ENCODE peak calls at places on chromosomes 7 and 10, in ten cellular contexts. C is mammary epithelial cell; Q is GM23248; Y is PC-3; V is uterus; K is substantia nigra; N is trophoblast cell; P is breast epithelium; W is CD4-positive, alpha-beta T cell; F is HCT116. J is an unnamed sample.
A peak's percentile ranks its signal among the peaks of the same experiment; 100 is the strongest.

GRCh38 chr7:36038063-36038721 is 114.9 kb upstream of the EEPD1 start:
- DNase-seq in C (no peak), Q (no peak), Y (peak; percentile 84), V (no peak), K (no peak), N (no peak), P (no peak), W (no peak), F (no peak), J (no peak)

GRCh38 chr10:80444646-80445319 is 9.3 kb upstream of the TSPAN14 start:
- DNase-seq in C (peak; percentile 57), Q (peak; percentile 80), Y (no peak), V (peak; percentile 68), K (peak; percentile 54), N (peak; percentile 56), P (no peak), W (peak; percentile 59), F (no peak), J (peak; percentile 62)

GRCh38 chr10:7580520-7580919 is 86.2 kb downstream of the ITIH5 start:
- DNase-seq in C (no peak), Q (no peak), Y (no peak), V (no peak), K (no peak), N (no peak), P (no peak), W (no peak), F (no peak), J (no peak)

GRCh38 chr7:114138587-114138986 is 219.8 kb upstream of the PPP1R3A start:
- DNase-seq in C (no peak), Q (no peak), Y (no peak), V (no peak), K (no peak), N (no peak), P (no peak), W (no peak), F (no peak), J (no peak)

GRCh38 chr7:468681-469590 is 50.7 kb downstream of the PDGFA start:
- DNase-seq in C (no peak), Q (peak; percentile 58), Y (no peak), V (peak; percentile 9), K (no peak), N (no peak), P (no peak), W (no peak), F (no peak), J (peak; percentile 48)

GRCh38 chr10:44978570-44979280 is at the start of gene DEPP1:
- DNase-seq in C (peak; percentile 95), Q (peak; percentile 88), Y (peak; percentile 98), V (peak; percentile 92), K (peak; percentile 74), N (peak; percentile 96), P (peak; percentile 94), W (no peak), F (peak; percentile 90), J (peak; percentile 96)

GRCh38 chr7:37440738-37441404 is 7.8 kb downstream of the ELMO1 start:
- DNase-seq in C (no peak), Q (no peak), Y (no peak), V (no peak), K (no peak), N (no peak), P (no peak), W (peak; percentile 18), F (no peak), J (peak; percentile 31)

GRCh38 chr10:30178565-30178964 is 119.2 kb upstream of the JCAD start:
- DNase-seq in C (no peak), Q (peak; percentile 79), Y (peak; percentile 53), V (no peak), K (no peak), N (peak; percentile 37), P (no peak), W (no peak), F (no peak), J (no peak)

GRCh38 chr10:71086439-71087080 is 125.8 kb upstream of the UNC5B start:
- DNase-seq in C (no peak), Q (no peak), Y (peak; percentile 22), V (no peak), K (no peak), N (no peak), P (no peak), W (no peak), F (no peak), J (peak; percentile 6)

GRCh38 chr10:36475746-36476145 is 649.7 kb upstream of the ANKRD30A start:
- DNase-seq in C (no peak), Q (peak; percentile 26), Y (peak; percentile 63), V (no peak), K (no peak), N (no peak), P (no peak), W (no peak), F (no peak), J (no peak)

GRCh38 chr10:49831352-49832040 is 69.4 kb upstream of the OGDHL start:
- DNase-seq in C (peak; percentile 29), Q (peak; percentile 1), Y (no peak), V (no peak), K (no peak), N (no peak), P (no peak), W (no peak), F (no peak), J (no peak)

GRCh38 chr10:132627736-132628512 is 90.3 kb downstream of the INPP5A start:
- DNase-seq in C (no peak), Q (peak; percentile 71), Y (no peak), V (peak; percentile 67), K (no peak), N (no peak), P (no peak), W (no peak), F (no peak), J (peak; percentile 68)

GRCh38 chr7:87345962-87346371 is 503 bp downstream of the CROT start:
- DNase-seq in C (peak; percentile 41), Q (peak; percentile 27), Y (peak; percentile 30), V (no peak), K (no peak), N (peak; percentile 28), P (no peak), W (no peak), F (no peak), J (no peak)
- H3K27ac ChIP-seq in C (peak overlapping the region; percentile 27), Q (no peak overlapping the region), Y (no peak overlapping the region), V (peak overlapping the region; percentile 89), K (peak overlapping the region; percentile 83), N (no peak overlapping the region), P (peak overlapping the region; percentile 94), W (peak overlapping the region; percentile 36), F (no peak overlapping the region), J (no peak overlapping the region)

DNA sequence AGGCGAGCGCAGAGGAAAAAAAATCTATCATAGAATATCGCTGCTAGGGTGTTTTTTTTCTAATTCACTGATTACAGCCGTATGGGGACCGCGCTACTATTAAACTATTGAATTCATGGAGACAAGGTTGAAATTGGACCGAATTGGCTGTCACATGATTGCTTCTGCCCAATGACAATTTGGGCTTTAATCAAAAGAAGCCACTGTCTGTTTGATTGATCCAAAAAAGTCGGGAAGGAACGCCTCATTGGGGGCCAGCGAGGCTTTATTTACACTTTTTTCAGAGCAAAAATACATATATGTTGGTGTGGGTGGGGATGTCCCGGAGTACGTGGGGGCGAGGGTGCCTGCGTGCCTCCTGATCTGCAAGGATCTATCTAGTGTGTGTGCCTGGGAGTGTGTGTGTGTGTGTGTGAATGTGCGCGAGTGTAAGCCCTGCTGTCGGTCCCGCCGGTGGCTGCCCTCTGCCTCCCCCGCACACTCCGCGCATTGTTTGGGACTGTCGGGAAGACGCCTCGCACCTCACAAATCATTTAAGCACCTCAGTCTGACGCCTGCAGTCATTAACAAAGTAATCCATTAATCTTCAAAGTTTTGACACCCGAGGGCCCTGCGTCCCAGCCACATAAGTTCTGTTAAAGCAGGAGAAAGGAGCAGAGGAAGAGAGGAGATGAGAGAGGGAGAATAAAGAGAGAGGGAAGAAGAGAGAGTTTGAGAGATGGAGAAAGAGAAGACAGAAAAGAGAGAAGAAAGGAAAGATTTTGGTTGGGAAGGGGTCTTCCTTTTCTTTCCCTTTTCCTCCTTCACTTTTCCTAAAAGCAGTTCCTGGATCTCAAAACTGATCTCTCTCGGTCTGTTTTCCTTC is at the start of gene HOXA2:
- DNase-seq in C (peak; percentile 80), Q (no peak), Y (no peak), V (no peak), K (no peak), N (no peak), P (no peak), W (no peak), F (no peak), J (no peak)
- H3K27ac ChIP-seq in C (peak within 1 kb of the TSS; percentile 97), Q (no peak within 1 kb of the TSS), Y (no peak within 1 kb of the TSS), V (no peak within 1 kb of the TSS), K (no peak within 1 kb of the TSS), N (no peak within 1 kb of the TSS), P (peak within 1 kb of the TSS; percentile 94), W (no peak within 1 kb of the TSS), F (no peak within 1 kb of the TSS), J (peak within 1 kb of the TSS; percentile 10)

GRCh38 chr10:22629126-22629525 is 85.3 kb downstream of the PIP4K2A start:
- DNase-seq in C (no peak), Q (peak; percentile 69), Y (peak; percentile 40), V (no peak), K (no peak), N (no peak), P (no peak), W (no peak), F (no peak), J (no peak)

GRCh38 chr10:22631185-22631584 is 83.2 kb downstream of the PIP4K2A start:
- DNase-seq in C (no peak), Q (no peak), Y (no peak), V (no peak), K (no peak), N (no peak), P (no peak), W (no peak), F (no peak), J (no peak)

GRCh38 chr10:22628309-22628708 is 86.1 kb downstream of the PIP4K2A start:
- DNase-seq in C (no peak), Q (no peak), Y (no peak), V (no peak), K (no peak), N (no peak), P (no peak), W (no peak), F (no peak), J (no peak)

GRCh38 chr10:22630229-22631174 is 83.9 kb downstream of the PIP4K2A start:
- DNase-seq in C (peak; percentile 38), Q (peak; percentile 64), Y (no peak), V (no peak), K (no peak), N (no peak), P (no peak), W (no peak), F (no peak), J (no peak)

DNA sequence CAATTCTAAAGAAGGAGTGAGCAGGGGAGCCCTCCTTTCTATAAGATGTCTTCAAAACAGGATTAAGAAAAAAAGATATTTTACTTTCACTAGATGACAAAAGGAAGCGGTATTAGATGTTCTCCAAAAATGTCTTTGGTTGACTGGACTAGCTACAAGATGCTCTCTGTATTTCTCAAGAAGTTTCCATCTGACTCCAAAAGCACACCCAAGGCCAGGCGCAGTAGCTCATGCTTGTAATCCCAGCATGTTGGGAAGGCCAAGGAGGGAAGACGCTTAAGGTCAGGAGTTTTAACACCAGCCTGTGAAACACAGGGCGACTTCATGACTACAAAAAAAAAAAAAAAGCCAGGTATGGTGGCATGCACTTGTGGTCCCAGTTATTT is 84.5 kb downstream of the PIP4K2A start:
- DNase-seq in C (no peak), Q (no peak), Y (no peak), V (no peak), K (no peak), N (no peak), P (no peak), W (no peak), F (no peak), J (no peak)
- H3K27ac ChIP-seq in C (no peak overlapping the region), Q (no peak overlapping the region), Y (no peak overlapping the region), V (no peak overlapping the region), K (peak overlapping the region; percentile 94), N (no peak overlapping the region), P (peak overlapping the region; percentile 81), W (peak overlapping the region; percentile 82), F (no peak overlapping the region), J (peak overlapping the region; percentile 90)

GRCh38 chr10:95646160-95646559 is 10.4 kb downstream of the ALDH18A1 start:
- DNase-seq in C (no peak), Q (no peak), Y (no peak), V (no peak), K (no peak), N (no peak), P (no peak), W (no peak), F (no peak), J (no peak)
- H3K27ac ChIP-seq in C (no peak overlapping the region), Q (no peak overlapping the region), Y (no peak overlapping the region), V (no peak overlapping the region), K (no peak overlapping the region), N (no peak overlapping the region), P (no peak overlapping the region), W (no peak overlapping the region), F (no peak overlapping the region), J (no peak overlapping the region)